ENCODE peak calls at places on chromosomes 4 and X, in seven cellular contexts. I is suprapubic skin, T is psoas muscle, J is GM23338, L is BJ, E is spleen, G is stomach. H is an unnamed sample. For H3K27me3, the result is how much of the 10 kb centered on the place peaks cover.

GRCh38 chr4:176479745-176480144 is 160.0 kb downstream of the SPCS3 start:
- DNase-seq in E (no peak), G (no peak), T (no peak), J (no peak), L (no peak), I (no peak), H (no peak)

GRCh38 chr4:6275351-6275750 is 5.7 kb downstream of the WFS1 start:
- DNase-seq in T (no peak), I (no peak), G (no peak), J (no peak), L (no peak), E (no peak), H (no peak)

GRCh38 chr4:16206301-16206700 is 20.0 kb downstream of the TAPT1 start:
- DNase-seq in E (no peak), T (no peak), J (no peak), G (no peak), I (no peak), L (no peak), H (no peak)

GRCh38 chr4:80183196-80184052 is 13.9 kb upstream of the PRDM8 start:
- DNase-seq in G (no peak), L (no peak), J (peak), E (no peak), I (peak), T (peak), H (no peak)

GRCh38 chrX:153620576-153620975 is 21.6 kb upstream of the CCNQ start:
- DNase-seq in L (no peak), J (no peak), E (no peak), G (no peak), T (no peak), I (no peak), H (no peak)

GRCh38 chr4:128310266-128310697 is 22.7 kb upstream of the PGRMC2 start:
- DNase-seq in G (no peak), J (peak), I (no peak), L (no peak), T (no peak), E (no peak), H (no peak)

GRCh38 chr4:4838602-4839470 is 20.6 kb upstream of the MSX1 start:
- DNase-seq in E (peak), I (no peak), T (no peak), J (no peak), L (no peak), G (no peak), H (no peak)

GRCh38 chrX:119004920-119005524 is 30.6 kb downstream of the LONRF3 start:
- DNase-seq in T (peak), I (no peak), J (peak), G (peak), E (peak), L (no peak), H (peak)

GRCh38 chr4:111512081-111512774 is 633.0 kb upstream of the FAM241A start:
- DNase-seq in T (no peak), E (no peak), G (no peak), J (no peak), L (peak), I (no peak), H (no peak)

GRCh38 chr4:178471385-178471784 is 1029.1 kb upstream of the AGA start:
- DNase-seq in G (no peak), I (no peak), T (no peak), L (no peak), J (peak), E (no peak), H (no peak)

GRCh38 chr4:36159208-36159607 is 85.1 kb downstream of the ARAP2 start:
- DNase-seq in J (peak), I (no peak), E (no peak), L (no peak), T (no peak), G (no peak), H (no peak)

GRCh38 chr4:81499840-81500239 is 28.1 kb upstream of the RASGEF1B start:
- DNase-seq in E (no peak), I (no peak), G (no peak), T (no peak), J (no peak), L (no peak), H (no peak)

GRCh38 chrX:19904778-19905367 is 17.5 kb upstream of the SH3KBP1 start:
- DNase-seq in G (no peak), L (no peak), I (no peak), E (no peak), J (peak), T (no peak), H (no peak)

GRCh38 chrX:39714471-39714870 is 383.3 kb downstream of the BCOR start:
- DNase-seq in J (no peak), T (no peak), I (no peak), L (no peak), G (no peak), E (no peak), H (no peak)

GRCh38 chr4:87025614-87026041 is 90.8 kb downstream of the AFF1 start:
- DNase-seq in J (no peak), E (no peak), I (no peak), L (no peak), G (no peak), T (no peak), H (no peak)

GRCh38 chr4:189143255-189143654 is 797.4 kb upstream of the FRG1 start:
- DNase-seq in L (no peak), G (no peak), E (no peak), J (no peak), T (no peak), I (no peak), H (no peak)

GRCh38 chr4:115529126-115529525 is 415.7 kb upstream of the NDST4 start:
- DNase-seq in E (no peak), J (no peak), G (no peak), I (no peak), T (no peak), L (no peak), H (no peak)

GRCh38 chrX:125398959-125399440 is 79.3 kb downstream of the TEX13C start:
- DNase-seq in G (no peak), J (no peak), T (no peak), I (no peak), L (no peak), E (no peak), H (no peak)

GRCh38 chrX:125394449-125394848 is 74.8 kb downstream of the TEX13C start:
- DNase-seq in E (no peak), G (no peak), T (no peak), I (no peak), J (peak), L (no peak), H (no peak)

DNA sequence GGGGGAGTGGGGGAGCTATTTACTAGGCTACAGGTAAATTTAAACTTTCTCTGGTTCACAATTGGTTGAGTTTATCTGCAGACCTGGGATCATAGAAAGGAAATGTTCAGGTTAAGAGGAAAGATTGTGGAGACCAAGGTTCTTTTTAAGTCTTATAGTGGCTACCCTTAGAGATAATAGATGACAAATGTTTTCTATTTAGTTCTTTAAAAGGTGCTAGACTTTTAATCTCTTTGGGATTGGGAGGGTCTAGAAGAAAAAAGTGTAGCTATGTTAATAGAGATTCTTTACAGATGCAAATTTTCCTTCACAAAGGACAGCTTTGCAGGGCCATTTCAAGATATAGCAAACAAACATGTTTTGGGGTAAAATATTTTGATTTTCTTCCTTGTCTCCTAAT is 76.0 kb downstream of the TEX13C start:
- DNase-seq in J (peak), I (no peak), G (no peak), L (no peak), E (no peak), T (no peak), H (no peak)
- H3K27me3 ChIP-seq in J (under half), I (under half), G (under half), L (under half), E (under half), T (under half), H (under half)

DNA sequence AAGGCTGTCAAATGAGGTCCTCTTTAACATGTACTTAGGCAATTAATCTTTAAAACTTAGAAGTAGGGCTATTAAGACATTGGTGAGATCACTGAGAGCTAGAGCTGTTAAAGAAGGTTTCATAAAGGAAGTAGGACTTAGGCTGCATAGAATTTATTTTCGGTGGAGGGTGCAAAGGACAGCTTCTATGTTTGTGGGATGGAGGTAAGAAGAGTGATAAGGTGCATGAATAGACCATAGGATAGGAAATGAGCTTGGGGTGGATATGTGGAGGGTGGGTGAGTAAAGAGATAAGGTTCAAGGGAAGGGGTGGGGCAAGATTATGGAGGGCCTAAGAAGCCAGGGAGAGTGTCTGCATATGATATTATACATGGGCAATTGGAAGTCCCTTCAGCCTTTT is 15.9 kb downstream of the RTL9 start:
- DNase-seq in I (no peak), G (no peak), T (no peak), E (no peak), J (no peak), L (no peak), H (no peak)
- H3K27me3 ChIP-seq in I (under half), G (under half), T (under half), E (under half), J (under half), L (under half), H (under half)

GRCh38 chrX:150602743-150603142 is 34.3 kb downstream of the MTM1 start:
- DNase-seq in I (no peak), T (no peak), L (no peak), G (no peak), J (no peak), E (no peak), H (no peak)
- H3K27me3 ChIP-seq in I (under half), T (under half), L (under half), G (under half), J (under half), E (under half), H (under half)

GRCh38 chrX:41721590-41721989 is 2.4 kb upstream of the GPR82 start:
- DNase-seq in T (no peak), E (no peak), J (no peak), G (no peak), L (no peak), I (no peak), H (no peak)
- H3K27me3 ChIP-seq in T (under half), E (under half), J (under half), G (under half), L (under half), I (under half), H (under half)

DNA sequence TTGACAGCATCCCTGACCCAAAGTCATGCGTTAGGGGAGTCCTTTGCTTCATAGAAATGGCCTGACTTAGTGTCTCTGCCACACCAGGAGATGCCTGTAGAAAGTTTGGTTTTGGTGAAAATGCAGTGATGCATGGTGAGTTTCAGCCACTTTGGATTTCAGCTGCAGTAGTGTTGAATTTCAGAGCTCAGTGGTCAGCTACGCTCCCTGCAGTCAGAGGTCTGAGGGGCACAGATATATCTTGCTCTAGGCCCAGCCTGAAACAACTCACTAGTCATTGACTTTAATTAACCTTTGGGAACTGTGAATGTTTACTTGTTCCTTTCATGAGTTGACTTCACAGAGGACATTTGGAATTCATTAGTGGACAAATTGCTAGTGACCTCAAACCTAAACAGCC is 17.5 kb downstream of the RBMX2 start:
- DNase-seq in L (no peak), I (no peak), J (no peak), T (no peak), E (no peak), G (no peak), H (no peak)
- H3K27me3 ChIP-seq in L (under half), I (under half), J (under half), T (under half), E (under half), G (under half), H (under half)

DNA sequence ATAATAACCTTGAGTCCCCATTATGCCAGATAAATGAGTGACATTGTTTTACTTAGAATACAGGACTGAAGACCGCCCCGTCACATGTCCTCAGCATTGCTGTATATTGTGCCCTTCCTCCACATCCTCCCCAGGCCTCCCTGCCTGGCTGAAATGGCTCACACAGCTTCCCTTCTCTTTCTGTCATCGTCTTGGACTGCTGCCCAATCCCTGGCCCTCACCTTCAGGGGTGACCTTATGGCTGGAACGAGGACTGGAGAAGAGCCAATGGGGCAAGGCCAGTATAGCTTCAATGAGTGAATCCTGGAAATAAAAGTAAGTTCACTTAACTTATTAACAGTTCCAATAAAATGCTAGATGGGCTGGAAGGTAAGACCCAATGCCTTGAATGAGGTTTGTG is 2.7 kb downstream of the KCNE5 start:
- DNase-seq in J (no peak), T (no peak), E (no peak), I (no peak), G (no peak), L (no peak), H (no peak)
- H3K27me3 ChIP-seq in J (under half), T (under half), E (under half), I (under half), G (under half), L (under half), H (under half)

DNA sequence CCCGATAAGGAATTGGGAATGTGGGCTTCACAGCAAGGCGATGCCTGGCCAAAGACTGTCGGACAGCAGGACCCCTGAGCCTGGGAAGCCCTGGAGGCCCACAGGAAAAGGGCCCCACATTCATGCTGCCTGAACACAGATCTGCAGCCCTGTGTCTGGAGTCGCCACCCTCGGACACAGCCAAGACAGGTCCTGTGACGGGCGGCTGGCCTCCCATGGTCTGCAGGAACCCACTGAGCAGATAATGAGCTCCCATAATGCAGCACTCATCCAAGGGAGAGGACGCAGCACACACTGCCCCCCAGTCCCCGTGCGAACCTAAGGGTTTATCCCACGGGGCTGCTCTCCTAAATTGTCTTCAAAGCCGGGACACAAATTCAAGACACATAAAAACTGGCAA is 30.6 kb downstream of the ZFYVE28 start:
- DNase-seq in L (no peak), J (no peak), T (no peak), I (no peak), E (no peak), G (no peak), H (no peak)
- H3K27me3 ChIP-seq in L (under half), J (under half), T (under half), I (under half), E (under half), G (under half), H (under half)

DNA sequence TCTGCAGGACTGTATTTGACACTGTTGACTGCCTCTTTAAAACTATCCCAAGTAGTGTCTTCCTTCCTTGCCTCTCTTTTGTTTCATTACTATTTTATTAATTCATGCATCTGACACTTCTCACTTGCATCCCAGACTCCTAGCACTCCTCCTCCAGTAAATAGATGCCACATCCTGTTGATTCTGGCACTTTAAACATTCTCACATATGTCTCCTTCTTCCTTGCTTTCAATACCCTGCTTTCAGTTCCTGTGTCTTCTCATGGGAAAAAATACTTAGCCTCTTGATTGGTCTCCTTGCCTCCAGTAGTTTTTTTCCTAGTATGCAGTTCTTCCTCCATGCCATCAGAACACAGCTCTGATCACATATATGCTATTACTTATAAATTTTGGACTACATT is 5.1 kb downstream of the RNF128 start:
- DNase-seq in J (no peak), I (no peak), L (no peak), E (no peak), T (no peak), G (no peak), H (no peak)
- H3K27me3 ChIP-seq in J (under half), I (under half), L (under half), E (under half), T (under half), G (under half), H (under half)